ENCODE peak calls at places on chromosomes 2 and 18, in five cellular contexts. Y is T-helper 9 cell, P is T-cell, M is mesendoderm, F is left colon. H is an unnamed sample.

GRCh38 chr2:112646791-112647720 is 1.3 kb downstream of the SLC20A1 start:
- DNase-seq in Y (no peak), P (no peak), M (peak; percentile 46), F (no peak), H (peak; percentile 61)

GRCh38 chr2:751474-751873 is 74.3 kb upstream of the TMEM18 start:
- DNase-seq in Y (no peak), P (no peak), M (no peak), F (no peak), H (no peak)

GRCh38 chr18:45562567-45563479 is 52.5 kb upstream of the SLC14A2 start:
- DNase-seq in Y (no peak), P (no peak), M (no peak), F (peak; percentile 31), H (no peak)

GRCh38 chr2:218322756-218323525 is 30.6 kb upstream of the TMBIM1 start:
- DNase-seq in Y (peak; percentile 31), P (peak; percentile 29), M (peak; percentile 92), F (peak; percentile 87), H (peak; percentile 68)

GRCh38 chr2:6970976-6971480 is 53.8 kb downstream of the RNF144A start:
- DNase-seq in Y (no peak), P (no peak), M (no peak), F (no peak), H (no peak)

GRCh38 chr18:57190026-57190425 is 43.1 kb downstream of the BOD1L2 start:
- DNase-seq in Y (no peak), P (no peak), M (no peak), F (no peak), H (no peak)

GRCh38 chr2:54008439-54008838 is 37.6 kb upstream of the PSME4 start:
- DNase-seq in Y (no peak), P (no peak), M (no peak), F (no peak), H (no peak)

GRCh38 chr18:34773961-34774754 is 64.1 kb downstream of the DTNA start:
- DNase-seq in Y (no peak), P (no peak), M (no peak), F (no peak), H (no peak)

GRCh38 chr2:84732897-84733778 is 147.7 kb downstream of the TRABD2A start:
- DNase-seq in Y (no peak), P (no peak), M (no peak), F (no peak), H (no peak)

GRCh38 chr18:59420244-59420643 is 61.2 kb upstream of the LMAN1 start:
- DNase-seq in Y (no peak), P (no peak), M (no peak), F (no peak), H (no peak)

GRCh38 chr2:96102596-96103387 is 13.6 kb downstream of the ADRA2B start:
- DNase-seq in Y (no peak), P (no peak), M (no peak), F (no peak), H (no peak)

H was measured in RKO.